ENCODE peak calls at places on chromosomes 11 and 22, in nine cellular contexts. D, U, I, F, E, V, R, M and Z are unnamed samples.
A peak's percentile ranks its signal among the peaks of the same experiment; 100 is the strongest.

GRCh38 chr11:469684-470667 is 19.9 kb downstream of the PTDSS2 start:
- DNase-seq in D (no peak), U (peak; percentile 58), I (peak; percentile 63), F (peak; percentile 43), E (peak; percentile 6), V (no peak), R (no peak), M (no peak), Z (no peak)

GRCh38 chr11:69298778-69299461 is 5.0 kb downstream of the MYEOV start:
- DNase-seq in D (no peak), U (no peak), I (no peak), F (peak; percentile 65), E (no peak), V (no peak), R (peak; percentile 51), M (no peak), Z (no peak)

GRCh38 chr11:107858217-107859070 is at the start of gene SLC35F2:
- DNase-seq in D (peak; percentile 91), U (no peak), I (peak; percentile 52), F (peak; percentile 86), E (no peak), V (peak; percentile 80), R (no peak), M (peak; percentile 65), Z (peak; percentile 99)

GRCh38 chr11:19117760-19118097 is 761 bp downstream of the ZDHHC13 start:
- DNase-seq in D (peak; percentile 5), U (no peak), I (no peak), F (no peak), E (no peak), V (no peak), R (no peak), M (no peak), Z (no peak)

GRCh38 chr11:72864692-72865655 is 50.8 kb downstream of the ATG16L2 start:
- DNase-seq in D (no peak), U (peak; percentile 67), I (no peak), F (peak; percentile 61), E (no peak), V (no peak), R (peak; percentile 3), M (no peak), Z (no peak)

GRCh38 chr11:74020537-74020936 is 11.7 kb upstream of the UCP3 start:
- DNase-seq in D (no peak), U (no peak), I (no peak), F (no peak), E (no peak), V (no peak), R (no peak), M (no peak), Z (peak; percentile 88)

GRCh38 chr11:121936781-121937447 is 179.1 kb downstream of the BLID start:
- DNase-seq in D (no peak), U (no peak), I (no peak), F (peak; percentile 75), E (no peak), V (no peak), R (peak; percentile 76), M (no peak), Z (no peak)

GRCh38 chr11:5317301-5317700 is 6.8 kb downstream of the OR51B2 start:
- DNase-seq in D (no peak), U (no peak), I (no peak), F (no peak), E (no peak), V (no peak), R (no peak), M (no peak), Z (no peak)

GRCh38 chr22:44862981-44863860 is 110.8 kb downstream of the ARHGAP8 start:
- DNase-seq in D (no peak), U (no peak), I (no peak), F (no peak), E (no peak), V (peak; percentile 32), R (no peak), M (no peak), Z (peak; percentile 51)

GRCh38 chr11:117826832-117827231 is 2.3 kb upstream of the FXYD2 start:
- DNase-seq in D (no peak), U (no peak), I (peak; percentile 1), F (no peak), E (no peak), V (no peak), R (no peak), M (no peak), Z (no peak)

GRCh38 chr22:28570697-28571373 is 108.8 kb downstream of the TTC28 start:
- DNase-seq in D (no peak), U (no peak), I (no peak), F (no peak), E (no peak), V (no peak), R (no peak), M (no peak), Z (no peak)

GRCh38 chr11:17734418-17734911 is at the start of gene KCNC1:
- DNase-seq in D (peak; percentile 41), U (no peak), I (no peak), F (peak; percentile 38), E (no peak), V (peak; percentile 62), R (no peak), M (peak; percentile 54), Z (peak; percentile 48)

GRCh38 chr22:47618180-47618579 is 855.7 kb downstream of the TBC1D22A start:
- DNase-seq in D (no peak), U (no peak), I (no peak), F (no peak), E (no peak), V (peak; percentile 22), R (no peak), M (peak; percentile 28), Z (no peak)

GRCh38 chr11:68167474-68167873 is 45.6 kb downstream of the KMT5B start:
- DNase-seq in D (no peak), U (no peak), I (no peak), F (no peak), E (no peak), V (no peak), R (no peak), M (no peak), Z (no peak)

GRCh38 chr11:76671626-76672309 is 1.2 kb upstream of the LRRC32 start:
- DNase-seq in D (no peak), U (no peak), I (no peak), F (no peak), E (no peak), V (no peak), R (no peak), M (no peak), Z (no peak)

GRCh38 chr22:23119492-23120414 is 22.0 kb downstream of the RSPH14 start:
- DNase-seq in D (no peak), U (no peak), I (no peak), F (no peak), E (no peak), V (no peak), R (no peak), M (no peak), Z (peak; percentile 56)

GRCh38 chr22:44020981-44021380 is 3.1 kb upstream of the PARVB start:
- DNase-seq in D (no peak), U (no peak), I (no peak), F (no peak), E (no peak), V (no peak), R (no peak), M (no peak), Z (no peak)

GRCh38 chr11:3160252-3161031 is 4.7 kb downstream of the OSBPL5 start:
- DNase-seq in D (no peak), U (peak; percentile 86), I (peak; percentile 92), F (peak; percentile 64), E (peak; percentile 72), V (peak; percentile 93), R (peak; percentile 58), M (peak; percentile 94), Z (no peak)

GRCh38 chr11:95835351-95835750 is 45.1 kb downstream of the CEP57 start:
- DNase-seq in D (no peak), U (no peak), I (no peak), F (no peak), E (no peak), V (no peak), R (no peak), M (no peak), Z (no peak)

GRCh38 chr22:24768537-24769374 is 5.8 kb downstream of the PIWIL3 start:
- DNase-seq in D (peak; percentile 82), U (peak; percentile 21), I (no peak), F (peak; percentile 50), E (peak; percentile 67), V (peak; percentile 72), R (peak; percentile 18), M (no peak), Z (peak; percentile 85)

GRCh38 chr22:29994941-29995340 is 85.3 kb upstream of the HORMAD2 start:
- DNase-seq in D (no peak), U (no peak), I (no peak), F (peak; percentile 39), E (no peak), V (no peak), R (no peak), M (no peak), Z (no peak)

GRCh38 chr22:28986366-28986765 is 75.3 kb downstream of the C22orf31 start:
- DNase-seq in D (no peak), U (no peak), I (no peak), F (peak; percentile 75), E (no peak), V (no peak), R (no peak), M (no peak), Z (no peak)

GRCh38 chr11:44886765-44887164 is 63.9 kb downstream of the TP53I11 start:
- DNase-seq in D (no peak), U (peak; percentile 36), I (no peak), F (peak; percentile 72), E (peak; percentile 6), V (no peak), R (peak; percentile 26), M (no peak), Z (no peak)

GRCh38 chr22:44037519-44038370 is 13.6 kb downstream of the PARVB start:
- DNase-seq in D (no peak), U (peak; percentile 82), I (peak; percentile 63), F (peak; percentile 87), E (peak; percentile 82), V (no peak), R (peak; percentile 86), M (no peak), Z (no peak)

GRCh38 chr11:75558939-75559843 is 2.9 kb upstream of the SERPINH1 start:
- DNase-seq in D (no peak), U (peak; percentile 80), I (peak; percentile 80), F (no peak), E (no peak), V (no peak), R (no peak), M (no peak), Z (no peak)

GRCh38 chr11:112837162-112837826 is 123.9 kb upstream of the NCAM1 start:
- DNase-seq in D (no peak), U (no peak), I (no peak), F (peak; percentile 3), E (no peak), V (no peak), R (no peak), M (no peak), Z (peak; percentile 58)

GRCh38 chr11:119093951-119094815 is 7.5 kb downstream of the DPAGT1 start:
- DNase-seq in D (no peak), U (no peak), I (peak; percentile 44), F (peak; percentile 47), E (no peak), V (peak; percentile 28), R (no peak), M (no peak), Z (peak; percentile 67)

GRCh38 chr11:34606326-34607120 is 14.4 kb upstream of the EHF start:
- DNase-seq in D (no peak), U (no peak), I (no peak), F (peak; percentile 44), E (no peak), V (no peak), R (no peak), M (no peak), Z (no peak)